ENCODE peak calls at places on chromosomes 6 and 20, in five cellular contexts. K is adrenal gland, T is heart left ventricle, I is HCT116, M is uterus. W is an unnamed sample.

GRCh38 chr20:2693286-2693995 is 861 bp downstream of the EBF4 start:
- DNase-seq in T (peak), K (peak), I (no peak), M (peak), W (peak)

GRCh38 chr20:50313827-50314226 is 123.2 kb downstream of the CEBPB start:
- DNase-seq in M (no peak), I (no peak), K (no peak), T (no peak), W (no peak)

GRCh38 chr20:41632896-41633295 is 14.7 kb upstream of the CHD6 start:
- DNase-seq in T (no peak), I (no peak), K (no peak), M (no peak), W (no peak)

GRCh38 chr20:43849496-43850197 is 65.0 kb upstream of the TOX2 start:
- DNase-seq in I (no peak), M (no peak), T (no peak), K (peak), W (no peak)

GRCh38 chr6:169452117-169452868 is 198.6 kb upstream of the THBS2 start:
- DNase-seq in K (peak), T (peak), M (peak), I (peak), W (peak)

GRCh38 chr20:4069741-4070140 is 54.4 kb upstream of the RNF24 start:
- DNase-seq in K (no peak), T (no peak), I (no peak), M (no peak), W (no peak)

GRCh38 chr20:2610326-2610725 is 42.1 kb upstream of the NOP56 start:
- DNase-seq in M (no peak), K (no peak), I (no peak), T (no peak), W (no peak)

GRCh38 chr6:148440877-148441453 is 98.3 kb downstream of the SASH1 start:
- DNase-seq in M (peak), I (peak), T (peak), K (peak), W (peak)

GRCh38 chr6:5751525-5752252 is 255.0 kb downstream of the NRN1 start:
- DNase-seq in K (no peak), M (no peak), I (no peak), T (no peak), W (no peak)

DNA sequence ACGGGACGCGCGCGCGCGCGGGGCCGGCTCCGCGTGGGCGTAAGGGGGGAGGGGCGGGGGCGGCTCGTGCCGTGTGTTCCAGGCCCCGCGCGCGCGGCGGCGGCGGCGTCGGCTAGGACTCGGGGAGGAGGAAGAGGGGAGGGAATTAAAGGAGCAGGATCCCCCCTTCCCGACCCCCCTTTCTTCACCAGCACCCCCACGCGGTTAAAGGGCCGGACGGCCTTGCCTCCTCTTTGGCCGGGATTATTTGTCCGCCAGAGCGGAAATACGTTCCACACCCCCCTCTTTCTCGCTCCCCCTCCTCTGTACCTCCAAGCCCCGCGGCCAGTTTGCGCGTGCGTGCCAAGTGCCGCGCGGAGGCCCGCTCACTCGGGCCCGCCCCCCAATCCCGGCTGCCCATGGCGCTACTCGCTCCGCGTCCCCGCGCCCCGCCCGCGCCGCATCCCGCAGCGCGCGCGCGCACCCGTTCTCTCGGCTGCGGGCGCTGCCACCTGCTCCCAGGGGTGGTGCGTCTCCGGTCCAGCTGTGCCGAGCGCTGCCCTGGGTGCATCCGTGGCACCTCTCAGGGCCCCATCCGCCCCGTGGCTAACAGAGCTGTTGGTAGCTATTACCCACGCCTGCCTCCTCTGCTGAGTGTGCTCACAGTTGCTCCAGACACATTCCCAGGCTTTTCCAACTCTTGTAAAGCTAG is at the start of gene ZBTB12:
- DNase-seq in M (peak), T (peak), I (peak), K (peak), W (peak)
- TF ChIP-seq CTCF in M (peak), T (no peak), I (no peak), K (no peak), W (no peak)

DNA sequence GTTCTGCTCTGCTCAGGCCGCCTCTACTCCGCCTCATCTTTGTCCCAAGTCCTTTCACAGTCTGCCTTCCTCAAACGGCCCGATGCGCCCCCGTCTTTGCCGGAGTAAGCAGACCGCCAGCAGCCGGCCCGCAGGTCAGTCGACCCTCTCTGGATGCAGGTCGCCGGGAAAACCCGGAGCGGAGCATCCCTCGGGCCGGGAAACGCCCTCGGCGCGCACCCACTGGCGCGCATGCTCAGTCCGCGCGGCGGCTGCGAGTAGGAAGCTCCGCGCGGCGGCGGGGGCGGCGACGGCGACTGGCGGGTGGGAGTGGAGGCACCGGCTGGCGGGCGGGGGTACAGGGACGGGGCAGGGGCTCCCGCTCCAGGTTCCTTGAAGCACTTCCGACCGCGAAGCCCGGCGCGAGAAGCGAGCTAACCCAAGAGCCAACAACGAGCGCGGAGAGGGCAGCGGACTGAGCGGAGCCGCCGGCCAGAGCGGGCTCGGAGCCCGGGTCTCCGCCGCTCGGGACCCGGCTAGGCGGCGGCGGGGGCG is at the start of gene LRRC1:
- DNase-seq in M (peak), T (peak), I (peak), K (peak), W (peak)
- TF ChIP-seq POLR2A in M (peak), T (peak), I (peak), K (peak), W (peak)

DNA sequence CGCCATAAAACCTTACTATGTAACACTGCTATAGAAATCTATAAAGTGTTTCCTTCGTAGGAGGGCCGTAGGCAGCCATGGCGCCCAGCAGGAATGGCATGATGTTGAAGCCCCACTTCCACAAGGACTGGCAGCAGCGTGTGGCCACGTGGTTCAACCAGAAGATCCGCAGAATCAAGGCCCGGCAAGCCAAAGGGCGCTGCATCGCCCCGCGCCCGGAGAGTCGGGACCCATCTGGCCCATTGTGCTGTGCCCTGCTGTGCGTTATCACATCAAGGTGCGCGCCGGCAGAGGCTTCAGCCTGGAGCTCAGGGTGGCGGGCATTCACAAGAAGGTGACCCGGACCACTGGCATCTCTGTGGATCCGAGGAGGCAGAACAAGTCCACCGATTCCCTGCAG is 62.4 kb downstream of the TRIM27 start:
- DNase-seq in K (no peak), I (no peak), T (no peak), M (no peak), W (no peak)
- H3K27ac ChIP-seq in K (no peak), I (no peak), T (no peak), M (no peak), W (no peak)

DNA sequence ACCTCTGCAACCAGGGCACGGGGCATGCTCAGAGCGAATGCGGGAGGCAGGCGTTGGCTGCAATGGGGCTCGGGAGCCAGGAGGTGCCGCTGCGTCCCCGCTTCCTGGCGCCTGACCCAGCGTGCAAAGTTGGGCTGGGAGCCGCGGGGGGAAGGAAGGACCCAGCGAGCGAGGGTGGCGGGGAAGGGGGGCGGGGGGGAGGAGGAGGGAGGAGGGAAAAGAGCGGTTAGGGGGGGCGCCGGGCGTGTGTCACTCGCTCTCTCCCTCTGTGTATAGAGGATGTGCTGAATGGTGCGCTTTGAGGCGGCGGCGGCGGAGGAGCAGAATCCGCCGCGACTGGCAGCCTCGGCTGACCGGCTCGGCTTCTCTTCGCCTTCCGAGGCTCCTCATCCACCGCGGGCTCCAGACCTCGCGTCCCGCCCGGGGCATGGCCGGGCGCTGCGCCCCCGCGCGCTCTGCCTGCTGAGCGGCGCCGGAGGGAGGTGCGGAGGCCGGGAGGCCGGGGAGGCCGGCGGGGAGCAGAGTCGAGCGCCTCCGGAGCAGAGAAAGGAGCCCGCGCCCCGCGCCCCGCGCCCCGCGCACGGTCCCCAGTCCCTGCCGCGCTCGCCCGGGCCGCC is at the start of gene PLCB1:
- DNase-seq in M (peak), K (peak), T (peak), I (peak), W (peak)
- TF ChIP-seq CTCF in M (peak), K (peak), T (peak), I (peak), W (peak)

GRCh38 chr20:13638162-13638495 is 603 bp downstream of the TASP1 start:
- DNase-seq in T (no peak), K (no peak), I (no peak), M (no peak), W (peak)

GRCh38 chr20:13644010-13644409 is 5.3 kb upstream of the TASP1 start:
- DNase-seq in I (no peak), M (no peak), T (no peak), K (no peak), W (no peak)

GRCh38 chr20:13638496-13639477 is at the start of gene TASP1:
- DNase-seq in K (peak), M (peak), I (peak), T (peak), W (peak)
- TF ChIP-seq POLR2A in K (no peak), M (peak), I (peak), T (peak), W (peak)

GRCh38 chr6:87095056-87095527 is at the start of gene CGA:
- DNase-seq in K (no peak), M (no peak), I (no peak), T (no peak), W (no peak)
- H3K27ac ChIP-seq in K (no peak), M (no peak), I (no peak), T (no peak), W (no peak)